ENCODE peak calls at places on chromosome 9, in ten cellular contexts. H is activated CD4-positive, alpha-beta T cell treated with anti-CD3 and anti-CD28 coated beads for 24 hours; D is mesendoderm; M is HS-27A; P is neuronal stem cell; X is HFF-Myc; G is lung microvascular endothelial cell; N is CD4-positive, alpha-beta memory T cell; J is HT1080; F is dermis microvascular lymphatic vessel endothelial cell. V is an unnamed sample.

GRCh38 chr9:110099236-110099741 is 108.7 kb downstream of the C9orf152 start:
- DNase-seq in H (no peak), D (no peak), M (no peak), P (no peak), X (no peak), G (no peak), N (no peak), J (peak), F (no peak), V (no peak)

GRCh38 chr9:123678038-123678877 is 251.7 kb downstream of the DENND1A start:
- DNase-seq in H (no peak), D (no peak), M (no peak), P (no peak), X (no peak), G (no peak), N (no peak), J (no peak), F (no peak), V (no peak)

GRCh38 chr9:129667850-129668249 is 2.4 kb downstream of the PRRX2 start:
- DNase-seq in H (no peak), D (no peak), M (no peak), P (no peak), X (no peak), G (no peak), N (no peak), J (no peak), F (no peak), V (no peak)

GRCh38 chr9:128286435-128286834 is 10.4 kb downstream of the SWI5 start:
- DNase-seq in H (no peak), D (no peak), M (no peak), P (no peak), X (no peak), G (no peak), N (no peak), J (no peak), F (no peak), V (no peak)

GRCh38 chr9:3244963-3245653 is 280.7 kb downstream of the RFX3 start:
- DNase-seq in H (no peak), D (peak), M (no peak), P (no peak), X (no peak), G (no peak), N (no peak), J (no peak), F (no peak), V (no peak)

GRCh38 chr9:118473527-118473926 is 769.3 kb downstream of the TLR4 start:
- DNase-seq in H (no peak), D (no peak), M (no peak), P (peak), X (no peak), G (no peak), N (no peak), J (no peak), F (no peak), V (no peak)

GRCh38 chr9:105313238-105313637 is 68.8 kb downstream of the SLC44A1 start:
- DNase-seq in H (no peak), D (no peak), M (no peak), P (no peak), X (no peak), G (no peak), N (no peak), J (no peak), F (no peak), V (peak)

GRCh38 chr9:136546697-136547481 is 1.0 kb upstream of the NOTCH1 start:
- DNase-seq in H (no peak), D (peak), M (no peak), P (no peak), X (peak), G (peak), N (peak), J (peak), F (no peak), V (peak)

GRCh38 chr9:109857337-109857736 is 77.3 kb downstream of the PALM2AKAP2 start:
- DNase-seq in H (no peak), D (no peak), M (no peak), P (no peak), X (no peak), G (no peak), N (no peak), J (no peak), F (no peak), V (no peak)

GRCh38 chr9:92097997-92098482 is 17.2 kb downstream of the SPTLC1 start:
- DNase-seq in H (peak), D (peak), M (no peak), P (no peak), X (no peak), G (peak), N (peak), J (no peak), F (peak), V (peak)

GRCh38 chr9:14437336-14438231 is 123.6 kb upstream of the NFIB start:
- DNase-seq in H (no peak), D (no peak), M (no peak), P (no peak), X (no peak), G (peak), N (no peak), J (no peak), F (peak), V (no peak)

GRCh38 chr9:93094294-93095204 is 1.5 kb upstream of the CARD19 start:
- DNase-seq in H (no peak), D (peak), M (no peak), P (no peak), X (no peak), G (no peak), N (no peak), J (no peak), F (no peak), V (no peak)

GRCh38 chr9:20492772-20493171 is 129.5 kb downstream of the MLLT3 start:
- DNase-seq in H (no peak), D (no peak), M (no peak), P (no peak), X (no peak), G (no peak), N (no peak), J (no peak), F (no peak), V (no peak)

GRCh38 chr9:69122086-69122390 is 52.0 kb upstream of the TJP2 start:
- DNase-seq in H (no peak), D (peak), M (no peak), P (no peak), X (no peak), G (peak), N (peak), J (peak), F (no peak), V (peak)

GRCh38 chr9:128125575-128126354 is 1.8 kb downstream of the PTGES2 start:
- DNase-seq in H (no peak), D (no peak), M (no peak), P (no peak), X (no peak), G (no peak), N (no peak), J (no peak), F (no peak), V (no peak)

GRCh38 chr9:130042406-130042930 is 521 bp downstream of the FNBP1 start:
- DNase-seq in H (no peak), D (no peak), M (no peak), P (peak), X (no peak), G (peak), N (no peak), J (no peak), F (no peak), V (peak)

GRCh38 chr9:16223074-16223871 is 647.2 kb downstream of the BNC2 start:
- DNase-seq in H (no peak), D (no peak), M (no peak), P (no peak), X (no peak), G (no peak), N (no peak), J (peak), F (no peak), V (no peak)

GRCh38 chr9:76255781-76256455 is 138.3 kb downstream of the RFK start:
- DNase-seq in H (no peak), D (no peak), M (no peak), P (no peak), X (peak), G (peak), N (no peak), J (peak), F (no peak), V (no peak)

GRCh38 chr9:114824130-114824529 is 18.3 kb upstream of the TNFSF15 start:
- DNase-seq in H (no peak), D (no peak), M (no peak), P (no peak), X (peak), G (no peak), N (no peak), J (peak), F (no peak), V (no peak)

GRCh38 chr9:36401897-36402480 is 1.9 kb upstream of the RNF38 start:
- DNase-seq in H (no peak), D (no peak), M (no peak), P (no peak), X (no peak), G (no peak), N (no peak), J (no peak), F (no peak), V (no peak)

GRCh38 chr9:3508531-3509374 is 17.0 kb downstream of the RFX3 start:
- DNase-seq in H (no peak), D (peak), M (no peak), P (no peak), X (no peak), G (no peak), N (no peak), J (no peak), F (no peak), V (no peak)

GRCh38 chr9:83355024-83355444 is 183.2 kb downstream of the FRMD3 start:
- DNase-seq in H (no peak), D (peak), M (no peak), P (no peak), X (peak), G (peak), N (no peak), J (no peak), F (no peak), V (no peak)

GRCh38 chr9:81317939-81318338 is 371.4 kb downstream of the TLE1 start:
- DNase-seq in H (no peak), D (no peak), M (no peak), P (no peak), X (peak), G (no peak), N (no peak), J (no peak), F (no peak), V (no peak)

GRCh38 chr9:133162802-133163558 is 734 bp downstream of the GBGT1 start:
- DNase-seq in H (no peak), D (no peak), M (no peak), P (no peak), X (no peak), G (no peak), N (no peak), J (no peak), F (no peak), V (no peak)

GRCh38 chr9:128118971-128119665 is 8.4 kb downstream of the PTGES2 start:
- DNase-seq in H (no peak), D (no peak), M (no peak), P (no peak), X (no peak), G (no peak), N (no peak), J (no peak), F (no peak), V (no peak)

GRCh38 chr9:137828527-137829259 is 48.9 kb upstream of the CACNA1B start:
- DNase-seq in H (no peak), D (peak), M (no peak), P (peak), X (no peak), G (peak), N (peak), J (peak), F (no peak), V (no peak)

GRCh38 chr9:127249877-127250276 is 14.7 kb upstream of the GARNL3 start:
- DNase-seq in H (no peak), D (no peak), M (no peak), P (no peak), X (no peak), G (no peak), N (no peak), J (no peak), F (no peak), V (no peak)

GRCh38 chr9:86614871-86615849 is 260.9 kb upstream of the TUT7 start:
- DNase-seq in H (no peak), D (peak), M (peak), P (no peak), X (no peak), G (no peak), N (no peak), J (peak), F (no peak), V (no peak)

GRCh38 chr9:98455957-98456621 is 200.6 kb upstream of the TBC1D2 start:
- DNase-seq in H (no peak), D (no peak), M (no peak), P (no peak), X (no peak), G (no peak), N (no peak), J (no peak), F (no peak), V (no peak)

GRCh38 chr9:75163764-75164163 is 75.5 kb downstream of the OSTF1 start:
- DNase-seq in H (no peak), D (no peak), M (no peak), P (no peak), X (no peak), G (no peak), N (no peak), J (no peak), F (no peak), V (no peak)

GRCh38 chr9:93041108-93041802 is 17.2 kb upstream of the SUSD3 start:
- DNase-seq in H (no peak), D (peak), M (no peak), P (no peak), X (no peak), G (no peak), N (no peak), J (peak), F (no peak), V (no peak)

GRCh38 chr9:2181794-2182193 is 166.6 kb downstream of the SMARCA2 start:
- DNase-seq in H (no peak), D (peak), M (no peak), P (peak), X (no peak), G (peak), N (no peak), J (peak), F (no peak), V (no peak)

GRCh38 chr9:16341176-16341575 is 529.3 kb downstream of the BNC2 start:
- DNase-seq in H (no peak), D (no peak), M (no peak), P (no peak), X (no peak), G (peak), N (no peak), J (peak), F (no peak), V (no peak)

GRCh38 chr9:81549500-81550206 is 139.7 kb downstream of the TLE1 start:
- DNase-seq in H (no peak), D (peak), M (no peak), P (no peak), X (no peak), G (no peak), N (no peak), J (peak), F (no peak), V (no peak)